ENCODE peak calls at places on chromosome 15, in seven cellular contexts. T is right lobe of liver, Y is sigmoid colon, H is IMR-90, K is tibial nerve, P is Peyer's patch, M is adrenal gland. Q is an unnamed sample.

GRCh38 chr15:31262901-31263671 is 63.5 kb upstream of the KLF13 start:
- DNase-seq in T (peak; percentile 73), Y (peak; percentile 67), H (peak; percentile 7), K (no peak), P (no peak), M (peak; percentile 47), Q (peak; percentile 61)

GRCh38 chr15:68055224-68055705 is 1.1 kb downstream of the PIAS1 start:
- DNase-seq in T (no peak), Y (no peak), H (peak; percentile 52), K (peak; percentile 48), P (no peak), M (peak; percentile 43), Q (no peak)

GRCh38 chr15:64180235-64180824 is 17.5 kb upstream of the PPIB start:
- DNase-seq in T (no peak), Y (no peak), H (no peak), K (no peak), P (no peak), M (no peak), Q (no peak)

GRCh38 chr15:98649621-98649995 is 1.3 kb downstream of the IGF1R start:
- DNase-seq in T (peak; percentile 70), Y (peak; percentile 74), H (no peak), K (peak; percentile 5), P (no peak), M (no peak), Q (no peak)

GRCh38 chr15:87267798-87268197 is 988.7 kb downstream of the NTRK3 start:
- DNase-seq in T (no peak), Y (no peak), H (peak; percentile 36), K (no peak), P (no peak), M (no peak), Q (no peak)

GRCh38 chr15:100973351-100974034 is 54.3 kb downstream of the LRRK1 start:
- DNase-seq in T (no peak), Y (no peak), H (no peak), K (no peak), P (peak; percentile 57), M (no peak), Q (no peak)

GRCh38 chr15:68311464-68311835 is 33.9 kb downstream of the FEM1B start:
- DNase-seq in T (no peak), Y (no peak), H (no peak), K (no peak), P (peak; percentile 18), M (peak; percentile 18), Q (no peak)

GRCh38 chr15:58934521-58934920 is 1.0 kb upstream of the SLTM start:
- DNase-seq in T (no peak), Y (no peak), H (no peak), K (no peak), P (no peak), M (no peak), Q (no peak)

GRCh38 chr15:29121907-29122306 is 147.7 kb downstream of the NSMCE3 start:
- DNase-seq in T (no peak), Y (no peak), H (no peak), K (no peak), P (no peak), M (no peak), Q (no peak)

GRCh38 chr15:57373882-57374276 is 2.4 kb upstream of the CGNL1 start:
- DNase-seq in T (no peak), Y (no peak), H (no peak), K (no peak), P (no peak), M (no peak), Q (no peak)

GRCh38 chr15:66035901-66036300 is 166.6 kb downstream of the RAB11A start:
- DNase-seq in T (no peak), Y (no peak), H (no peak), K (no peak), P (no peak), M (no peak), Q (no peak)

GRCh38 chr15:68224108-68224507 is 5.4 kb downstream of the CLN6 start:
- DNase-seq in T (peak; percentile 73), Y (no peak), H (no peak), K (no peak), P (no peak), M (peak; percentile 43), Q (no peak)

GRCh38 chr15:57758556-57758955 is 52.0 kb downstream of the POLR2M start:
- DNase-seq in T (no peak), Y (no peak), H (no peak), K (no peak), P (no peak), M (no peak), Q (no peak)

GRCh38 chr15:70271422-70272088 is 173.8 kb upstream of the TLE3 start:
- DNase-seq in T (no peak), Y (peak; percentile 89), H (peak; percentile 95), K (peak; percentile 73), P (peak; percentile 3), M (peak; percentile 83), Q (peak; percentile 78)

GRCh38 chr15:99727733-99728132 is 5.5 kb downstream of the LYSMD4 start:
- DNase-seq in T (no peak), Y (no peak), H (no peak), K (no peak), P (no peak), M (no peak), Q (no peak)

GRCh38 chr15:100100926-100101325 is 240.8 kb downstream of the ADAMTS17 start:
- DNase-seq in T (no peak), Y (peak; percentile 18), H (no peak), K (no peak), P (no peak), M (no peak), Q (no peak)

GRCh38 chr15:80985976-80986375 is 3.6 kb downstream of the MESD start:
- DNase-seq in T (no peak), Y (no peak), H (no peak), K (no peak), P (no peak), M (no peak), Q (no peak)

GRCh38 chr15:25787855-25788521 is 75.1 kb downstream of the ATP10A start:
- DNase-seq in T (peak; percentile 35), Y (peak; percentile 85), H (peak; percentile 63), K (no peak), P (no peak), M (peak; percentile 39), Q (no peak)

GRCh38 chr15:65286069-65286703 is 497 bp downstream of the PARP16 start:
- DNase-seq in T (peak; percentile 89), Y (no peak), H (no peak), K (no peak), P (peak; percentile 84), M (no peak), Q (no peak)

GRCh38 chr15:78991476-78991875 is 46.6 kb upstream of the CTSH start:
- DNase-seq in T (no peak), Y (no peak), H (peak; percentile 56), K (no peak), P (peak; percentile 34), M (no peak), Q (no peak)

GRCh38 chr15:84570164-84570692 is 30.6 kb upstream of the ZSCAN2 start:
- DNase-seq in T (peak; percentile 77), Y (peak; percentile 80), H (no peak), K (peak; percentile 53), P (peak; percentile 71), M (peak; percentile 67), Q (peak; percentile 57)

GRCh38 chr15:85972805-85973540 is 106.7 kb upstream of the AGBL1 start:
- DNase-seq in T (no peak), Y (no peak), H (no peak), K (no peak), P (no peak), M (no peak), Q (no peak)

GRCh38 chr15:62343397-62343796 is 178.3 kb upstream of the C2CD4B start:
- DNase-seq in T (no peak), Y (no peak), H (no peak), K (no peak), P (no peak), M (no peak), Q (no peak)

GRCh38 chr15:41774873-41775417 is 661 bp downstream of the MAPKBP1 start:
- DNase-seq in T (no peak), Y (no peak), H (no peak), K (no peak), P (no peak), M (no peak), Q (no peak)

GRCh38 chr15:41775651-41776050 is 1.4 kb downstream of the MAPKBP1 start:
- DNase-seq in T (no peak), Y (no peak), H (no peak), K (no peak), P (no peak), M (no peak), Q (no peak)

GRCh38 chr15:41773729-41774061 is 589 bp upstream of the MAPKBP1 start:
- DNase-seq in T (no peak), Y (no peak), H (no peak), K (no peak), P (no peak), M (no peak), Q (no peak)

GRCh38 chr15:41773332-41773728 is 954 bp upstream of the MAPKBP1 start:
- DNase-seq in T (no peak), Y (no peak), H (no peak), K (no peak), P (no peak), M (no peak), Q (no peak)

GRCh38 chr15:41774062-41774872 is at the start of gene MAPKBP1:
- DNase-seq in T (peak; percentile 99), Y (peak; percentile 98), H (peak; percentile 98), K (peak; percentile 95), P (peak; percentile 99), M (peak; percentile 98), Q (peak; percentile 98)
- TF ChIP-seq POLR2A in T (peak; percentile 43), Y (peak; percentile 25), H (peak; percentile 47), K (peak; percentile 26), P (peak; percentile 27), M (no peak), Q (no peak)

GRCh38 chr15:43517354-43518072 is at the start of gene MAP1A:
- DNase-seq in T (no peak), Y (peak; percentile 89), H (peak; percentile 71), K (peak; percentile 27), P (no peak), M (no peak), Q (no peak)
- H3K4me3 ChIP-seq in T (no peak within 1 kb of the TSS), Y (peak within 1 kb of the TSS; percentile 52), H (peak within 1 kb of the TSS; percentile 79), K (peak within 1 kb of the TSS; percentile 39), P (peak within 1 kb of the TSS; percentile 12), M (peak within 1 kb of the TSS; percentile 0), Q (peak within 1 kb of the TSS; percentile 13)

GRCh38 chr15:60383008-60383694 is 14.6 kb downstream of the ANXA2 start:
- DNase-seq in T (no peak), Y (no peak), H (no peak), K (no peak), P (no peak), M (no peak), Q (no peak)
- TF ChIP-seq POLR2A in T (no peak), Y (no peak), H (peak; percentile 13), K (no peak), P (no peak), M (no peak), Q (no peak)

DNA sequence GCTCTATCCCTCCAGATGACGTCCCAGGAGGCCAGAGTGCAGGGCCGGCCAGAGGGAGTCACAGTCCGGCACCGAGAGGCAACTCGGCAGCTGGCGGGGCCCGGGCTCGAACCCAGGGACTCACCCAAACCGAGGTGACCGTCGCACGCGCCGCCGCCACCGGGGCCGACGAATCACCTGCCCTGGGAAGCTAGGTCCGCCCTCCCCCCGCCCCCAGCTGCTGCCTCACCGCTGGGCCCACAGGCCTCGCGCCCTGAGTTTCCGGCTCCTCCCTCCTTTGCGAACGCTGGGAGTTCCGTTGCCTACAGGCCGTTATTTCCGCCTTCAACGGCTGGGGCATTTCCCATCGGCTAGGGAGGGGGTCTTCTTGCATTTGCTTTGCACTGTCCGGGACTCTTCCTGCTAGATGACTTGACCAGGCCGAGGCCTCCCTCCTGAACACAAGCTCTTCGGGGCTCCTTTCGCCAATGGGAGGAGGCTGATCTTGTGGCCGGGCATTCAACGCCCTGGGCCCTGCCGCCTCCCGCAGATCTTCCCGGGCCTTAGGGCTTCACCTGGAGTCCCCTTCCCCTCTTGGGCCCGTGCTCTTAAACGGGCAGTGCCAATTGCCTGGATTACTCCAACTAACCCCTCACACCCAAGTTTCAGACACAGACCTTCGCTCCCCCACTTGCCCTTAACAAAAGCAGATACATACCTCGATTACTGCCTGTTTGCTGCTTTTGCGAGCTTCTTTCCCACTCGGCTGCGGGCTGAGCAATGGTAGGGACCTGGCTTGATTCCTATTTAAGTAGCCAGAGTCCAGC is at the start of gene SNUPN:
- DNase-seq in T (peak; percentile 97), Y (peak; percentile 96), H (peak; percentile 86), K (peak; percentile 87), P (peak; percentile 98), M (peak; percentile 96), Q (peak; percentile 99)
- H3K4me3 ChIP-seq in T (peak within 1 kb of the TSS; percentile 99), Y (peak within 1 kb of the TSS; percentile 96), H (peak within 1 kb of the TSS; percentile 79), K (peak within 1 kb of the TSS; percentile 70), P (peak within 1 kb of the TSS; percentile 91), M (peak within 1 kb of the TSS; percentile 92), Q (peak within 1 kb of the TSS; percentile 99)

Q was measured in lower leg skin.